ENCODE peak calls at places on chromosomes 13 and 19, in ten cellular contexts. F is heart left ventricle, U is breast epithelium, T is endothelial cell of umbilical vein, H is uterus, D is spleen, L is esophagus squamous epithelium, O is right lobe of liver, B is IMR-90, C is Peyer's patch. E is an unnamed sample.

GRCh38 chr19:2532252-2533071 is 56.5 kb downstream of the GADD45B start:
- DNase-seq in F (no peak), U (no peak), T (peak), H (no peak), D (no peak), L (no peak), O (no peak), B (peak), C (no peak), E (no peak)

GRCh38 chr19:56671613-56671994 is at the start of gene ZNF835:
- DNase-seq in F (peak), U (peak), T (no peak), H (peak), D (peak), L (peak), O (peak), B (no peak), C (peak), E (peak)

GRCh38 chr13:82878536-82878935 is 1003.7 kb downstream of the SLITRK1 start:
- DNase-seq in F (no peak), U (no peak), T (no peak), H (no peak), D (no peak), L (no peak), O (no peak), B (no peak), C (no peak), E (no peak)

GRCh38 chr19:46404039-46404883 is 9.1 kb downstream of the CCDC8 start:
- DNase-seq in F (peak), U (peak), T (no peak), H (peak), D (peak), L (no peak), O (peak), B (peak), C (peak), E (peak)

GRCh38 chr19:7326105-7326877 is 22.4 kb upstream of the ARHGEF18 start:
- DNase-seq in F (no peak), U (no peak), T (peak), H (no peak), D (no peak), L (no peak), O (no peak), B (no peak), C (peak), E (peak)

GRCh38 chr19:35120492-35120891 is 4.9 kb downstream of the FXYD3 start:
- DNase-seq in F (no peak), U (no peak), T (no peak), H (no peak), D (no peak), L (no peak), O (no peak), B (peak), C (peak), E (no peak)

GRCh38 chr19:50777830-50778303 is 7.6 kb downstream of the GPR32 start:
- DNase-seq in F (no peak), U (no peak), T (no peak), H (no peak), D (no peak), L (no peak), O (no peak), B (peak), C (no peak), E (no peak)

GRCh38 chr19:10417598-10418280 is 2.6 kb upstream of the PDE4A start:
- DNase-seq in F (no peak), U (no peak), T (no peak), H (no peak), D (no peak), L (no peak), O (no peak), B (no peak), C (no peak), E (no peak)

GRCh38 chr19:4768934-4769777 is 22.4 kb upstream of the FEM1A start:
- DNase-seq in F (peak), U (peak), T (peak), H (peak), D (peak), L (no peak), O (peak), B (peak), C (peak), E (peak)

GRCh38 chr19:44777715-44778347 is at the start of gene CBLC:
- DNase-seq in F (no peak), U (peak), T (no peak), H (no peak), D (no peak), L (no peak), O (peak), B (no peak), C (peak), E (peak)

GRCh38 chr13:102817907-102818306 is 19.0 kb downstream of the BIVM start:
- DNase-seq in F (no peak), U (no peak), T (no peak), H (no peak), D (no peak), L (no peak), O (no peak), B (no peak), C (no peak), E (no peak)

GRCh38 chr13:109699628-109700071 is 86.7 kb downstream of the IRS2 start:
- DNase-seq in F (no peak), U (no peak), T (no peak), H (no peak), D (no peak), L (no peak), O (no peak), B (no peak), C (no peak), E (no peak)

GRCh38 chr13:27171244-27171829 is at the start of gene USP12:
- DNase-seq in F (no peak), U (peak), T (peak), H (peak), D (no peak), L (no peak), O (peak), B (peak), C (peak), E (peak)
- TF ChIP-seq POLR2A in F (no peak), U (no peak), T (no peak), H (peak), D (no peak), L (no peak), O (peak), B (peak), C (no peak), E (no peak)

DNA sequence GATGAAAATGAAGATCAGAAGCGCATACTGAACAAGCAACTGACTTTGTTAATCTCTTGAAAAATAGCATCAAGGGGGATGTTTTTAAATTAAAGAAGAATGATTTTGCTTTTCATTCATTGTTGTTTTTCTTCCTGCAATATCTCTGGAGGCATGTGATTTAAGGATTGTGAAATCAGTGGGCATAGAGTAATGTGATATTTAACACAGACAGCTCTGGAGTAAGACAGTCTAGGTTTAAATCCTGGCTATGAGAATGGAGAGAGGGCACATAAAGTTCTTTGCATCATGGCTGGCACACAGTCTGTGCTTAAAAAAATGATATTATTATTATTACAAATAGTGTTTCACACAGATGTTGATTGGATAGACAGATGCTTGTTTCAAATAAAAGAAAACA is 243.1 kb upstream of the NBEA start:
- DNase-seq in F (no peak), U (no peak), T (no peak), H (no peak), D (no peak), L (no peak), O (no peak), B (no peak), C (no peak), E (no peak)
- H3K27ac ChIP-seq in F (no peak), U (no peak), T (no peak), H (peak), D (no peak), L (no peak), O (no peak), B (no peak), C (no peak), E (no peak)

GRCh38 chr13:41457589-41458186 is 338 bp downstream of the RGCC start:
- DNase-seq in F (peak), U (no peak), T (no peak), H (no peak), D (peak), L (no peak), O (no peak), B (no peak), C (peak), E (no peak)
- TF ChIP-seq POLR2A in F (no peak), U (no peak), T (no peak), H (no peak), D (no peak), L (no peak), O (no peak), B (peak), C (peak), E (no peak)

GRCh38 chr13:28585557-28585956 is 73.4 kb upstream of the POMP start:
- DNase-seq in F (no peak), U (no peak), T (no peak), H (no peak), D (no peak), L (no peak), O (no peak), B (no peak), C (no peak), E (no peak)
- H3K27ac ChIP-seq in F (no peak), U (no peak), T (no peak), H (no peak), D (no peak), L (no peak), O (no peak), B (peak), C (no peak), E (no peak)

GRCh38 chr13:46531953-46532352 is 21.0 kb upstream of the LRCH1 start:
- DNase-seq in F (no peak), U (no peak), T (no peak), H (no peak), D (no peak), L (no peak), O (no peak), B (no peak), C (no peak), E (no peak)

GRCh38 chr13:46529509-46529908 is 23.5 kb upstream of the LRCH1 start:
- DNase-seq in F (no peak), U (no peak), T (no peak), H (no peak), D (no peak), L (no peak), O (no peak), B (no peak), C (no peak), E (no peak)

GRCh38 chr13:46530084-46530935 is 22.7 kb upstream of the LRCH1 start:
- DNase-seq in F (no peak), U (no peak), T (no peak), H (no peak), D (no peak), L (no peak), O (no peak), B (peak), C (no peak), E (no peak)

GRCh38 chr13:46535822-46536221 is 17.1 kb upstream of the LRCH1 start:
- DNase-seq in F (no peak), U (no peak), T (no peak), H (no peak), D (no peak), L (no peak), O (no peak), B (peak), C (no peak), E (no peak)

DNA sequence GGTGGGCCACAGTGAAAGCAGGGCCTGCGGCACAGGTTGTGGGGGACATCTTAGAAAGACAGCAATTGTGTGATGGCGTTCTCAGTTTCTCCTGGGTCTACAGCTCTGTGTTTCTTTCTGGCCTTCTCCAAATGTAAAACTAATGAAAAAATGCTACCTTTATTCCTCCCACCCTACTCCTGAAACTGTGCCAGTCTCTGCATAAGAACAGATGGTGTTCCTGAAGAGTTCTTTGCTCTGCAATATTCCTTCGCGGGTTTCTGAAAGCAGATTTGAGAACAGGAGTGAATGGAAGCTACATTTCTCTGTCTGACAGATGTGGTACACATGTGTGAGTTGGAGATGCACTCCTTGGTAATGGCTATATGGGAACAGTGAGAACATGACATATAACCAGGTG is 18.0 kb upstream of the LRCH1 start:
- DNase-seq in F (no peak), U (no peak), T (no peak), H (no peak), D (no peak), L (no peak), O (no peak), B (no peak), C (no peak), E (no peak)
- TF ChIP-seq POLR2A in F (no peak), U (no peak), T (no peak), H (no peak), D (no peak), L (no peak), O (no peak), B (no peak), C (no peak), E (no peak)

DNA sequence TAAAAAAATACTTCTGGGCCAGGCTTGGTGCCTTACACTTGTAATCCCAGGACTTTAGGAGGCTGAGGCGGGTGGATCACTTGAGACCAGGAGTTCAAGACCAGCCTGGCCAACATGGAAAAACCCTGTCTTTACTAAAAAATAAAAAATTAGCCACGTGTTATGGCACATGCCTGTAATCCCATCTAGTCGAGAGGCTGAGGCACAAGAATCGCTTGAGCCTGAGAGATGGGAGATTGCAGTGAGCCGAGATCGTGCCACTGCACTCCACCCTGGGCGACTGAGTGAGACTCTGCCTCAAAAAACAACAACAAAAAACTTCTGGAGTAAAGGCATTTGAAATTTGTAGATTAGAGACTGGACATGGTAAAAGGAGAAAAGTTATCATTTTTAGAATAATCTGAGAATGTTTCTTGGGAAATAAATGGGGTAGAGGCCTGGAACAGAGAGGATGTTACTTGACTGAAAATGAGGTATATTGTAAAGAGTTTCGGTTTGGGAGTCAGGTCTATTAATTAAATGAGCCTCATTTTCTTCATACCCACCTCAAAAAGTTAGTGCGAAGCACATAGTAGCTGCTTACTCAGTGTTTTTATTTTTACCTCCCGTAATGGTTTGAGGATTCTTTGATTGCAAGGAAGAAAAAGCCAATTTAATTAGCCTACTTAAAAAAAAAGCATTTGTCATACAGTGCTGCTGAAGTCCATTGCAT is 2.6 kb downstream of the AKAP11 start:
- DNase-seq in F (no peak), U (no peak), T (no peak), H (no peak), D (no peak), L (no peak), O (no peak), B (no peak), C (no peak), E (no peak)
- H3K27ac ChIP-seq in F (no peak), U (no peak), T (no peak), H (no peak), D (peak), L (no peak), O (no peak), B (no peak), C (peak), E (no peak)

GRCh38 chr19:3608079-3608641 is 1.5 kb upstream of the TBXA2R start:
- DNase-seq in F (no peak), U (no peak), T (no peak), H (no peak), D (no peak), L (no peak), O (no peak), B (no peak), C (no peak), E (no peak)

GRCh38 chr19:3607398-3608078 is 863 bp upstream of the TBXA2R start:
- DNase-seq in F (peak), U (no peak), T (peak), H (no peak), D (peak), L (no peak), O (peak), B (no peak), C (no peak), E (no peak)

GRCh38 chr19:3605770-3606169 is 905 bp downstream of the TBXA2R start:
- DNase-seq in F (no peak), U (no peak), T (no peak), H (no peak), D (no peak), L (no peak), O (no peak), B (no peak), C (no peak), E (no peak)

GRCh38 chr19:3606174-3606689 is 443 bp downstream of the TBXA2R start:
- DNase-seq in F (no peak), U (peak), T (no peak), H (no peak), D (peak), L (no peak), O (peak), B (no peak), C (peak), E (peak)

DNA sequence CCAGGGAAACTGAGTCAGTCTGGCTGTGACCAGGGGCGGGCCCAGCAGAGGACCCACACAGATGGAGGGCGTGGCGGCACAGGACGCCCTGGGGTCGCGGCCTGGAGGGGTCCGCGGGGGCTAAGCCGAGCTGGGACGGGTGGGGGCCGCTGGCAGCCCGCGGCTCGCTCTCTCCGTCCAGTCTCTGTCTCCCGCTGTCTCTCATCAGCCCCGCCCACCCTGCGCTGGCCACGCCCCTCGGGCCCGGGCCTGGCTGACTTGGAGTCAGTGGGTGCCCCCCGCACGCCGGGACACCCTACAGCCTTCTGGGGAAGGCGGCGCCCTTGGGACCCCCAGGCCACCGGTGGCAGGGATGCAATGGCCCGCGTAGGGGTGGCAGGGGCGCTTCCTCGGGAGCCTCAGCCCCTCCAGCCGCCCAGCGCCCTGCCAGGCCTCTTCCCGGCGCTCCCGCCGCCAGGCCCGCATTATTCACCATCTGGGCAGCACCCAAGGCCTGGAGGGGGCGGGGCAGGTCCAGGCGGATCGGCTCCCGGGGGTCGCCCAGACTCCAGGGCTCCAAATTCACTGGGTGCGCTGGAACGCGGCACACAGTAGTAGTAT is at the start of gene TBXA2R:
- DNase-seq in F (peak), U (peak), T (peak), H (peak), D (peak), L (no peak), O (peak), B (peak), C (peak), E (peak)
- TF ChIP-seq POLR2A in F (no peak), U (no peak), T (peak), H (peak), D (no peak), L (no peak), O (peak), B (no peak), C (no peak), E (no peak)

DNA sequence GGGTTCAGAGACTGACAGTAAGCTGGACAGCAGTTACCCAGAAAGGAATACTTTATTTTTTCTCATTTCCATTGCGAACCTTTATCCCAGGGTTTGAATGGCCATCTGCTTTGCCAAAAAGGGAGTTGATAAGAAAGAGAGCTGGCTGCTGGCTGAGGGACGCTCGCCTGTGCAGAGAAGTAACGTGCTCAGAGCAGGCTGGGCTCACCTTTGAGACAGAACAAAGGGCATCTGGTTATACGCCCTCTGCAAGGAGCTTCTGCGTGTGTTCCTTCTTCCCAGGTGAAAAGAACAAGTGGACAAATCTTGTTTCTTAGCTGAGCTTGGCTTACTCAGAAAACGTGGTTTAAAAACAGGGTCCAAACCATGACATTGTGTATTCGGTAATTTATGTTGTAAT is 47.4 kb downstream of the EFNB2 start:
- DNase-seq in F (no peak), U (no peak), T (peak), H (no peak), D (no peak), L (no peak), O (no peak), B (no peak), C (peak), E (peak)
- H3K27ac ChIP-seq in F (no peak), U (no peak), T (no peak), H (no peak), D (no peak), L (no peak), O (no peak), B (no peak), C (no peak), E (peak)